ENCODE peak calls at places on chromosome 1, in four cellular contexts. U is NCI-H1105, Q is GM12865, P is anterior cingulate cortex. L is an unnamed sample.

GRCh38 chr1:202890392-202890791 is 1.4 kb upstream of the RABIF start:
- DNase-seq in U (no peak), Q (no peak), P (no peak), L (no peak)

GRCh38 chr1:89806612-89807011 is 14.2 kb upstream of the LRRC8D start:
- DNase-seq in U (no peak), Q (no peak), P (no peak), L (no peak)

GRCh38 chr1:109910963-109911798 is 532 bp downstream of the CSF1 start:
- DNase-seq in U (no peak), Q (peak; percentile 35), P (no peak), L (no peak)

GRCh38 chr1:82161651-82162238 is 361.0 kb downstream of the ADGRL2 start:
- DNase-seq in U (peak; percentile 81), Q (peak; percentile 54), P (no peak), L (peak; percentile 58)

GRCh38 chr1:175208773-175209492 is 16.4 kb upstream of the KIAA0040 start:
- DNase-seq in U (peak; percentile 9), Q (peak; percentile 85), P (no peak), L (no peak)

GRCh38 chr1:15355968-15356621 is 53.6 kb upstream of the EFHD2 start:
- DNase-seq in U (no peak), Q (peak; percentile 36), P (no peak), L (no peak)

GRCh38 chr1:32924881-32925344 is 23.7 kb upstream of the TMEM54 start:
- DNase-seq in U (no peak), Q (no peak), P (no peak), L (no peak)

GRCh38 chr1:174911626-174912025 is 88.1 kb upstream of the CACYBP start:
- DNase-seq in U (no peak), Q (no peak), P (no peak), L (no peak)

GRCh38 chr1:152870831-152871730 is 7.0 kb upstream of the SMCP start:
- DNase-seq in U (no peak), Q (peak; percentile 48), P (no peak), L (no peak)

GRCh38 chr1:154772611-154773515 is 97.2 kb downstream of the KCNN3 start:
- DNase-seq in U (no peak), Q (no peak), P (no peak), L (no peak)

GRCh38 chr1:214688891-214689290 is 85.9 kb downstream of the CENPF start:
- DNase-seq in U (no peak), Q (no peak), P (no peak), L (no peak)

GRCh38 chr1:185565314-185565713 is 168.9 kb upstream of the HMCN1 start:
- DNase-seq in U (peak; percentile 64), Q (no peak), P (no peak), L (no peak)